ENCODE peak calls at places on chromosome 7, in four cellular contexts. Y is neural crest cell, F is progenitor cell of endocrine pancreas, R is AG04450. P is an unnamed sample.
A peak's percentile ranks its signal among the peaks of the same experiment; 100 is the strongest.

GRCh38 chr7:68943786-68944185 is 654.5 kb upstream of the AUTS2 start:
- DNase-seq in R (no peak), F (no peak), Y (no peak), P (no peak)

GRCh38 chr7:19116121-19117080 is 1.0 kb downstream of the TWIST1 start:
- DNase-seq in Y (no peak), F (no peak), R (no peak), P (peak; percentile 42)

GRCh38 chr7:49776994-49777393 is 3.6 kb downstream of the VWC2 start:
- DNase-seq in F (no peak), R (no peak), Y (peak; percentile 6), P (peak; percentile 40)

GRCh38 chr7:2612445-2613112 is 19.2 kb upstream of the TTYH3 start:
- DNase-seq in Y (no peak), R (no peak), F (no peak), P (no peak)

GRCh38 chr7:116214921-116215320 is 4.6 kb downstream of the TES start:
- DNase-seq in R (no peak), Y (no peak), F (no peak), P (no peak)

GRCh38 chr7:142746268-142746667 is 3.0 kb upstream of the PRSS1 start:
- DNase-seq in F (no peak), R (no peak), Y (no peak), P (no peak)

GRCh38 chr7:665251-665650 is 61.2 kb upstream of the DNAAF5 start:
- DNase-seq in F (no peak), R (peak; percentile 62), Y (no peak), P (no peak)

GRCh38 chr7:75534727-75535307 is 42.7 kb downstream of the SPDYE5 start:
- DNase-seq in Y (no peak), F (no peak), R (peak; percentile 29), P (no peak)

GRCh38 chr7:34048445-34048844 is 143.1 kb downstream of the BMPER start:
- DNase-seq in F (no peak), Y (no peak), R (no peak), P (no peak)

GRCh38 chr7:17234398-17235021 is 63.9 kb upstream of the AHR start:
- DNase-seq in Y (no peak), R (peak; percentile 55), F (no peak), P (no peak)

GRCh38 chr7:94303736-94304135 is 91.0 kb upstream of the COL1A2 start:
- DNase-seq in Y (no peak), F (no peak), R (peak; percentile 62), P (no peak)

GRCh38 chr7:156559001-156559400 is 81.6 kb upstream of the RNF32 start:
- DNase-seq in Y (no peak), F (no peak), R (no peak), P (no peak)

GRCh38 chr7:6121141-6121540 is 90.0 kb downstream of the ANKRD61 start:
- DNase-seq in R (no peak), Y (no peak), F (no peak), P (no peak)

GRCh38 chr7:128831994-128832879 is 2.0 kb downstream of the FLNC start:
- DNase-seq in F (no peak), R (no peak), Y (no peak), P (peak; percentile 68)

GRCh38 chr7:41578700-41579099 is 124.2 kb downstream of the INHBA start:
- DNase-seq in F (no peak), R (no peak), Y (no peak), P (no peak)

GRCh38 chr7:116139007-116139406 is 71.3 kb upstream of the TES start:
- DNase-seq in R (no peak), Y (peak; percentile 26), F (no peak), P (no peak)

GRCh38 chr7:48781783-48782182 is 142.6 kb upstream of the CDC14C start:
- DNase-seq in F (no peak), Y (no peak), R (no peak), P (no peak)

GRCh38 chr7:157253850-157254249 is 83.0 kb upstream of the DNAJB6 start:
- DNase-seq in Y (no peak), F (no peak), R (no peak), P (no peak)

GRCh38 chr7:155210386-155210785 is 87.3 kb upstream of the INSIG1 start:
- DNase-seq in Y (no peak), F (no peak), R (no peak), P (no peak)
- TF ChIP-seq CTCF in Y (no peak), F (no peak), R (no peak), P (no peak)

GRCh38 chr7:20146461-20146860 is 70.7 kb downstream of the MACC1 start:
- DNase-seq in F (no peak), Y (no peak), R (no peak), P (no peak)
- TF ChIP-seq CTCF in F (no peak), Y (no peak), R (no peak), P (no peak)

GRCh38 chr7:151342811-151343210 is 1.2 kb downstream of the NUB1 start:
- DNase-seq in R (no peak), Y (no peak), F (no peak), P (no peak)
- TF ChIP-seq CTCF in R (no peak), Y (no peak), F (no peak), P (no peak)

GRCh38 chr7:138459300-138460175 is 521 bp upstream of the TRIM24 start:
- DNase-seq in R (peak; percentile 95), Y (peak; percentile 92), F (peak; percentile 94), P (peak; percentile 98)
- TF ChIP-seq CTCF in R (peak; percentile 25), Y (peak; percentile 59), F (peak; percentile 29), P (no peak)

GRCh38 chr7:155216475-155217272 is 81.0 kb upstream of the INSIG1 start:
- DNase-seq in F (no peak), R (no peak), Y (no peak), P (no peak)
- TF ChIP-seq CTCF in F (no peak), R (no peak), Y (no peak), P (no peak)

DNA sequence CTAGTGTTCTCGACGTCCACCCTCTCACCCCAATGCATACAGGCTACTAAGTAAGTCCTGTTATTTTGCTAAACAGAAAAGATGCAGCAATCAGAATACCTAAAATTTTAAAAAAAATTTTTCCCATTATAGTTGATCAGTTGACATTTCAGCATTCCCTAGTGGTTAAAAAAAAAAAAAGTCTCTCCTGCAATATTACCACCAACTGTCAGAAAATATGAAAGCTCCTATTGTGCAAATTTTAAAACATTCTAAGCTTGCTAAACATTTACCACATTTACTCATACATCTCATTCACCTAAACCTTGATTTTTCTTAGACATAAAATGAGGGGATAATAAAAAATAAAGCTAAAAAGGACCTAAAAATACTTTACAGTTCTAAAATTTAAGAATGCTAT is 165.6 kb downstream of the AVL9 start:
- DNase-seq in F (no peak), Y (no peak), R (no peak), P (no peak)
- TF ChIP-seq CTCF in F (no peak), Y (no peak), R (no peak), P (no peak)

DNA sequence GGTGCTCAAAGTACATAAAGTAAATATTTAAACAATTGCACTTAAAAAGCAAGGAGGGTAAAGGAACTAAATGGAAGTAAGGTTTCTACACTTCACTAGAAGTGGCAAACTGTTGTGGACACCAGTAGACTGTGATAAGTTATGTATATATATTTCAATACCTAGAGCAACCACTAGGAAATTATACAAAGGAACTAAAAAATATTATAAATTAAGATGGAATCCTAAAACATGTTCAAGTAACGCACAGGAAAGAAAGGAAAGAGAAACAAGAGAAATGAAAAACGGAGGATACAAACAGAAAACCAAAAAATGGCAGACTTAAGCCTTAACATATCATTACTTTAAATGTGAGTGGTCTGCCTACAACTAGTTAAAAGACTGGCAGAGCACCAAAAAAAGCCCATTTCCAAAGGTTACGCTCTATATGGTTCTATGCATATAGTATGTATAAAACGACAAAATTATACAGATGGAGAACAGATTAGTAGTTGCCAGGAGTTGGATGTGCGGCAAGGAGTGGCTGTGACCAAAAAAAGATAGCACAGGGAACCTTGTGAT is 19.0 kb downstream of the VPS41 start:
- DNase-seq in R (no peak), Y (no peak), F (no peak), P (no peak)
- TF ChIP-seq CTCF in R (peak; percentile 30), Y (peak; percentile 59), F (peak; percentile 36), P (no peak)

GRCh38 chr7:132685301-132685700 is 109.0 kb upstream of the PLXNA4 start:
- DNase-seq in Y (no peak), F (no peak), R (no peak), P (no peak)

GRCh38 chr7:132687981-132688383 is 111.7 kb upstream of the PLXNA4 start:
- DNase-seq in Y (no peak), R (no peak), F (no peak), P (no peak)

GRCh38 chr7:132687016-132687415 is 110.7 kb upstream of the PLXNA4 start:
- DNase-seq in R (no peak), F (no peak), Y (no peak), P (no peak)

GRCh38 chr7:132680590-132680989 is 104.3 kb upstream of the PLXNA4 start:
- DNase-seq in R (no peak), Y (no peak), F (no peak), P (no peak)

DNA sequence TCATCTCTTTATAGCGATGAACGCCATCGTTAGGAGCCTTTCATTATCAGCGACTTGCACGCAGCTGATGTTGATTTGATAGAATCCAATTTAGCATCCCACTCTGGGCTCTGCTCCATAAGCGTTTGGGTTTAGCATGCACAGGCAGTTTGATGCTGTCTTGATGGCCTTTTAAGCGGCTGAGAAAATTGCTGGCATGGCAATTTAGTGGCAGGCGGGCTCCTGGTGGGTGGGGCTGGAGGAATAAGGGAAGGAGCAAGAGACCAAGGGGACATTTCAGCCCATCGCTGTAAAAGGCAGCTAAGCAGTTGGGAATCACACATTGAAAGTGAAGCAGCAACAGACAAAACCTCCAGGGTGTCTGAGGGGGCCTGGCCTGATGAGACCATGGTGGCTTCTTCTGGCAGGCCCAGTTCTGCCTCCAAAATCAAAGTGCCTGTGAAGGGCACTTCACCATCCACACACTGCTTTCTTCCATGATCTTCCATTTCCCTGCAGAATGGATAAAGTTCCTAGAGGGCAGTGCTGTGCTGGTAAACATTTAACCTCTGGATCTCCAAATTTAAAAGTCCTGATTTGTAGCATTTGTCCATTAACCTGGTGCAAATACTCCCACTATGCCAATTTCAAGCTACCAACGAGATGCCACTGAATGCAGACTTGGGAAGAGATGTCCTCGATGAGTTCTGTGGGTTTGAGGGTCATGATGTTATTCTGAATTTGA is 107.9 kb upstream of the PLXNA4 start:
- DNase-seq in F (no peak), Y (no peak), R (no peak), P (no peak)
- TF ChIP-seq CTCF in F (no peak), Y (no peak), R (no peak), P (no peak)

P was measured in nephron progenitor cell.